ENCODE peak calls at places on chromosomes 5 and 9, in eight cellular contexts. E, L, W, A, M, D, P and S are unnamed samples.

GRCh38 chr9:107487521-107488399 is 1.8 kb downstream of the KLF4 start:
- DNase-seq in D (peak), W (no peak), L (no peak), A (no peak), M (no peak), P (no peak), E (peak), S (peak)

GRCh38 chr9:19913151-19913550 is 124.3 kb upstream of the SLC24A2 start:
- DNase-seq in W (no peak), M (no peak), P (peak), L (no peak), A (no peak), D (no peak), E (no peak), S (no peak)

GRCh38 chr9:19386469-19387044 is 6.5 kb upstream of the RPS6 start:
- DNase-seq in W (no peak), A (no peak), P (no peak), E (peak), M (no peak), D (no peak), L (no peak), S (no peak)

GRCh38 chr5:127838661-127839060 is 135.5 kb downstream of the CCDC192 start:
- DNase-seq in P (peak), M (no peak), A (no peak), W (no peak), E (peak), L (no peak), D (no peak), S (no peak)

GRCh38 chr9:136019681-136020060 is 58.5 kb upstream of the UBAC1 start:
- DNase-seq in L (no peak), A (no peak), E (no peak), D (no peak), M (no peak), P (no peak), W (no peak), S (no peak)

GRCh38 chr9:117516676-117517632 is 102.1 kb upstream of the ASTN2 start:
- DNase-seq in D (no peak), M (no peak), L (no peak), E (no peak), P (no peak), A (no peak), W (no peak), S (no peak)

GRCh38 chr9:20382460-20383071 is 239.7 kb downstream of the MLLT3 start:
- DNase-seq in E (peak), W (no peak), L (no peak), D (no peak), P (no peak), M (no peak), A (no peak), S (no peak)

GRCh38 chr5:79702606-79703380 is 13.2 kb downstream of the CMYA5 start:
- DNase-seq in A (peak), D (no peak), E (peak), P (peak), M (peak), W (no peak), L (no peak), S (peak)

GRCh38 chr5:146334074-146334533 is 4.5 kb upstream of the POU4F3 start:
- DNase-seq in P (no peak), M (no peak), E (no peak), L (no peak), A (no peak), W (no peak), D (no peak), S (no peak)

GRCh38 chr5:83042507-83042906 is 34.7 kb downstream of the TMEM167A start:
- DNase-seq in M (no peak), D (no peak), A (no peak), W (no peak), E (no peak), L (no peak), P (no peak), S (no peak)

GRCh38 chr5:161284445-161284844 is 262.1 kb downstream of the GABRB2 start:
- DNase-seq in L (no peak), E (no peak), P (no peak), M (no peak), W (no peak), D (no peak), A (no peak), S (no peak)

GRCh38 chr5:150502847-150503246 is 5.1 kb upstream of the NDST1 start:
- DNase-seq in P (no peak), E (no peak), L (no peak), W (no peak), M (no peak), D (no peak), A (no peak), S (no peak)

GRCh38 chr5:149517461-149518122 is 33.6 kb downstream of the CSNK1A1 start:
- DNase-seq in D (no peak), A (no peak), L (no peak), E (peak), P (no peak), W (no peak), M (no peak), S (no peak)

GRCh38 chr5:111530298-111530740 is 18.0 kb upstream of the STARD4 start:
- DNase-seq in L (peak), D (peak), M (no peak), W (no peak), E (peak), A (peak), P (peak), S (peak)

GRCh38 chr9:114674798-114675554 is 7.0 kb downstream of the TEX48 start:
- DNase-seq in P (peak), M (no peak), L (no peak), E (no peak), W (no peak), D (no peak), A (no peak), S (no peak)

GRCh38 chr5:134982230-134982629 is 14.5 kb downstream of the CATSPER3 start:
- DNase-seq in E (no peak), A (no peak), L (no peak), W (no peak), D (no peak), M (no peak), P (no peak), S (no peak)

GRCh38 chr5:168820776-168821302 is 241.7 kb upstream of the PANK3 start:
- DNase-seq in E (no peak), D (no peak), P (no peak), L (no peak), W (no peak), A (no peak), M (no peak), S (no peak)

GRCh38 chr5:53333160-53333559 is 147.3 kb upstream of the FST start:
- DNase-seq in P (peak), D (no peak), L (no peak), W (no peak), E (peak), A (no peak), M (no peak), S (no peak)

GRCh38 chr9:108168451-108168850 is 678.9 kb upstream of the KLF4 start:
- DNase-seq in E (peak), W (no peak), L (no peak), M (no peak), P (no peak), A (no peak), D (no peak), S (no peak)

GRCh38 chr5:108989761-108990392 is 242.2 kb downstream of the FER start:
- DNase-seq in L (no peak), E (peak), P (no peak), W (no peak), D (no peak), M (no peak), A (no peak), S (no peak)

GRCh38 chr5:77590347-77590746 is 48.2 kb downstream of the OTP start:
- DNase-seq in P (no peak), A (no peak), W (no peak), E (no peak), M (no peak), D (no peak), L (no peak), S (no peak)

GRCh38 chr5:164433471-164433870 is 928.1 kb downstream of the MAT2B start:
- DNase-seq in W (no peak), E (no peak), A (no peak), M (no peak), P (peak), L (no peak), D (no peak), S (no peak)

GRCh38 chr5:89255845-89256463 is 373.0 kb upstream of the MEF2C start:
- DNase-seq in E (peak), W (no peak), P (peak), M (peak), L (no peak), A (no peak), D (no peak), S (no peak)

GRCh38 chr9:116308070-116308469 is 154.5 kb downstream of the PAPPA start:
- DNase-seq in M (no peak), E (no peak), L (no peak), P (no peak), D (no peak), A (no peak), W (no peak), S (no peak)